ENCODE peak calls at places on chromosomes 13 and 19, in seven cellular contexts. One of them, this sample, is unnamed.

GRCh38 chr19:49422407-49423277 is 599 bp downstream of the PTH2 start:
- DNase-seq in activated T-cell treated with anti-CD3 and anti-CD28 coated beads for 4 hours: no peak
- DNase-seq in NCI-H1048: no peak
- DNase-seq in NCI-H2081: no peak
- DNase-seq in activated CD8-positive, alpha-beta memory T cell treated with anti-CD3 and anti-CD28 coated beads for 1 hour: no peak
- DNase-seq in pancreas: peak
- DNase-seq in T-helper 2 cell treated with Interferon-gamma antibody and Interleukin-4, amounts not matched to agents 5 μg/mL and 100 μg/mL, for 36 hours: peak
- DNase-seq in this sample: no peak

GRCh38 chr13:29713841-29714240 is 118.4 kb upstream of the SLC7A1 start:
- DNase-seq in activated T-cell treated with anti-CD3 and anti-CD28 coated beads for 4 hours: no peak
- DNase-seq in T-helper 2 cell treated with Interferon-gamma antibody and Interleukin-4, amounts not matched to agents 5 μg/mL and 100 μg/mL, for 36 hours: no peak
- DNase-seq in NCI-H2081: no peak
- DNase-seq in NCI-H1048: no peak
- DNase-seq in activated CD8-positive, alpha-beta memory T cell treated with anti-CD3 and anti-CD28 coated beads for 1 hour: no peak
- DNase-seq in pancreas: no peak
- DNase-seq in this sample: no peak

GRCh38 chr13:98972627-98973026 is 5.2 kb downstream of the DOCK9 start:
- DNase-seq in NCI-H2081: no peak
- DNase-seq in T-helper 2 cell treated with Interferon-gamma antibody and Interleukin-4, amounts not matched to agents 5 μg/mL and 100 μg/mL, for 36 hours: no peak
- DNase-seq in activated CD8-positive, alpha-beta memory T cell treated with anti-CD3 and anti-CD28 coated beads for 1 hour: no peak
- DNase-seq in pancreas: no peak
- DNase-seq in activated T-cell treated with anti-CD3 and anti-CD28 coated beads for 4 hours: no peak
- DNase-seq in NCI-H1048: no peak
- DNase-seq in this sample: no peak

GRCh38 chr19:14830702-14831101 is 4.3 kb downstream of the OR7A5 start:
- DNase-seq in activated CD8-positive, alpha-beta memory T cell treated with anti-CD3 and anti-CD28 coated beads for 1 hour: no peak
- DNase-seq in pancreas: no peak
- DNase-seq in NCI-H1048: no peak
- DNase-seq in NCI-H2081: no peak
- DNase-seq in activated T-cell treated with anti-CD3 and anti-CD28 coated beads for 4 hours: no peak
- DNase-seq in T-helper 2 cell treated with Interferon-gamma antibody and Interleukin-4, amounts not matched to agents 5 μg/mL and 100 μg/mL, for 36 hours: no peak
- DNase-seq in this sample: no peak

GRCh38 chr13:25971499-25972145 is 80.2 kb downstream of the SHISA2 start:
- DNase-seq in activated CD8-positive, alpha-beta memory T cell treated with anti-CD3 and anti-CD28 coated beads for 1 hour: no peak
- DNase-seq in activated T-cell treated with anti-CD3 and anti-CD28 coated beads for 4 hours: no peak
- DNase-seq in T-helper 2 cell treated with Interferon-gamma antibody and Interleukin-4, amounts not matched to agents 5 μg/mL and 100 μg/mL, for 36 hours: peak
- DNase-seq in NCI-H2081: no peak
- DNase-seq in NCI-H1048: no peak
- DNase-seq in pancreas: no peak
- DNase-seq in this sample: peak

GRCh38 chr19:19548915-19549537 is 11.0 kb downstream of the CILP2 start:
- DNase-seq in NCI-H1048: no peak
- DNase-seq in T-helper 2 cell treated with Interferon-gamma antibody and Interleukin-4, amounts not matched to agents 5 μg/mL and 100 μg/mL, for 36 hours: no peak
- DNase-seq in activated T-cell treated with anti-CD3 and anti-CD28 coated beads for 4 hours: no peak
- DNase-seq in activated CD8-positive, alpha-beta memory T cell treated with anti-CD3 and anti-CD28 coated beads for 1 hour: no peak
- DNase-seq in pancreas: no peak
- DNase-seq in NCI-H2081: no peak
- DNase-seq in this sample: no peak

GRCh38 chr13:109274188-109274821 is 512.1 kb downstream of the IRS2 start:
- DNase-seq in pancreas: no peak
- DNase-seq in activated T-cell treated with anti-CD3 and anti-CD28 coated beads for 4 hours: no peak
- DNase-seq in NCI-H2081: no peak
- DNase-seq in NCI-H1048: no peak
- DNase-seq in activated CD8-positive, alpha-beta memory T cell treated with anti-CD3 and anti-CD28 coated beads for 1 hour: no peak
- DNase-seq in T-helper 2 cell treated with Interferon-gamma antibody and Interleukin-4, amounts not matched to agents 5 μg/mL and 100 μg/mL, for 36 hours: no peak
- DNase-seq in this sample: no peak

GRCh38 chr19:32266453-32266852 is 79.0 kb upstream of the ZNF507 start:
- DNase-seq in NCI-H2081: no peak
- DNase-seq in activated CD8-positive, alpha-beta memory T cell treated with anti-CD3 and anti-CD28 coated beads for 1 hour: no peak
- DNase-seq in activated T-cell treated with anti-CD3 and anti-CD28 coated beads for 4 hours: no peak
- DNase-seq in T-helper 2 cell treated with Interferon-gamma antibody and Interleukin-4, amounts not matched to agents 5 μg/mL and 100 μg/mL, for 36 hours: no peak
- DNase-seq in pancreas: no peak
- DNase-seq in NCI-H1048: no peak
- DNase-seq in this sample: no peak

GRCh38 chr19:55272142-55272541 is 7.8 kb downstream of the HSPBP1 start:
- DNase-seq in activated T-cell treated with anti-CD3 and anti-CD28 coated beads for 4 hours: no peak
- DNase-seq in pancreas: no peak
- DNase-seq in activated CD8-positive, alpha-beta memory T cell treated with anti-CD3 and anti-CD28 coated beads for 1 hour: no peak
- DNase-seq in NCI-H2081: no peak
- DNase-seq in NCI-H1048: no peak
- DNase-seq in T-helper 2 cell treated with Interferon-gamma antibody and Interleukin-4, amounts not matched to agents 5 μg/mL and 100 μg/mL, for 36 hours: no peak
- DNase-seq in this sample: no peak

GRCh38 chr19:35134601-35135091 is at the start of gene LGI4:
- DNase-seq in activated T-cell treated with anti-CD3 and anti-CD28 coated beads for 4 hours: no peak
- DNase-seq in activated CD8-positive, alpha-beta memory T cell treated with anti-CD3 and anti-CD28 coated beads for 1 hour: no peak
- DNase-seq in pancreas: no peak
- DNase-seq in T-helper 2 cell treated with Interferon-gamma antibody and Interleukin-4, amounts not matched to agents 5 μg/mL and 100 μg/mL, for 36 hours: no peak
- DNase-seq in NCI-H1048: no peak
- DNase-seq in NCI-H2081: no peak
- DNase-seq in this sample: no peak

GRCh38 chr19:57886046-57886445 is 2.8 kb downstream of the ZNF814 start:
- DNase-seq in activated CD8-positive, alpha-beta memory T cell treated with anti-CD3 and anti-CD28 coated beads for 1 hour: no peak
- DNase-seq in pancreas: no peak
- DNase-seq in NCI-H1048: no peak
- DNase-seq in activated T-cell treated with anti-CD3 and anti-CD28 coated beads for 4 hours: no peak
- DNase-seq in T-helper 2 cell treated with Interferon-gamma antibody and Interleukin-4, amounts not matched to agents 5 μg/mL and 100 μg/mL, for 36 hours: no peak
- DNase-seq in NCI-H2081: no peak
- DNase-seq in this sample: no peak

GRCh38 chr13:97141564-97142005 is 80.5 kb upstream of the MBNL2 start:
- DNase-seq in NCI-H2081: no peak
- DNase-seq in NCI-H1048: peak
- DNase-seq in pancreas: no peak
- DNase-seq in activated CD8-positive, alpha-beta memory T cell treated with anti-CD3 and anti-CD28 coated beads for 1 hour: no peak
- DNase-seq in activated T-cell treated with anti-CD3 and anti-CD28 coated beads for 4 hours: no peak
- DNase-seq in T-helper 2 cell treated with Interferon-gamma antibody and Interleukin-4, amounts not matched to agents 5 μg/mL and 100 μg/mL, for 36 hours: no peak
- DNase-seq in this sample: peak

GRCh38 chr13:112783135-112783945 is 93.5 kb downstream of the ATP11A start:
- DNase-seq in NCI-H2081: no peak
- DNase-seq in activated T-cell treated with anti-CD3 and anti-CD28 coated beads for 4 hours: no peak
- DNase-seq in pancreas: no peak
- DNase-seq in NCI-H1048: no peak
- DNase-seq in T-helper 2 cell treated with Interferon-gamma antibody and Interleukin-4, amounts not matched to agents 5 μg/mL and 100 μg/mL, for 36 hours: no peak
- DNase-seq in activated CD8-positive, alpha-beta memory T cell treated with anti-CD3 and anti-CD28 coated beads for 1 hour: no peak
- DNase-seq in this sample: no peak

GRCh38 chr19:6738726-6739389 is 622 bp upstream of the TRIP10 start:
- DNase-seq in NCI-H2081: no peak
- DNase-seq in T-helper 2 cell treated with Interferon-gamma antibody and Interleukin-4, amounts not matched to agents 5 μg/mL and 100 μg/mL, for 36 hours: no peak
- DNase-seq in pancreas: no peak
- DNase-seq in NCI-H1048: no peak
- DNase-seq in activated T-cell treated with anti-CD3 and anti-CD28 coated beads for 4 hours: no peak
- DNase-seq in activated CD8-positive, alpha-beta memory T cell treated with anti-CD3 and anti-CD28 coated beads for 1 hour: peak
- DNase-seq in this sample: no peak

GRCh38 chr19:54133312-54133956 is 4.1 kb upstream of the CNOT3 start:
- DNase-seq in NCI-H1048: no peak
- DNase-seq in NCI-H2081: peak
- DNase-seq in activated CD8-positive, alpha-beta memory T cell treated with anti-CD3 and anti-CD28 coated beads for 1 hour: no peak
- DNase-seq in pancreas: no peak
- DNase-seq in T-helper 2 cell treated with Interferon-gamma antibody and Interleukin-4, amounts not matched to agents 5 μg/mL and 100 μg/mL, for 36 hours: no peak
- DNase-seq in activated T-cell treated with anti-CD3 and anti-CD28 coated beads for 4 hours: no peak
- DNase-seq in this sample: peak

GRCh38 chr19:6947745-6948144 is 60.4 kb downstream of the ADGRE1 start:
- DNase-seq in pancreas: no peak
- DNase-seq in NCI-H1048: no peak
- DNase-seq in NCI-H2081: no peak
- DNase-seq in activated CD8-positive, alpha-beta memory T cell treated with anti-CD3 and anti-CD28 coated beads for 1 hour: no peak
- DNase-seq in T-helper 2 cell treated with Interferon-gamma antibody and Interleukin-4, amounts not matched to agents 5 μg/mL and 100 μg/mL, for 36 hours: peak
- DNase-seq in activated T-cell treated with anti-CD3 and anti-CD28 coated beads for 4 hours: no peak
- DNase-seq in this sample: peak

GRCh38 chr13:72953391-72953960 is 105.3 kb upstream of the KLF5 start:
- DNase-seq in T-helper 2 cell treated with Interferon-gamma antibody and Interleukin-4, amounts not matched to agents 5 μg/mL and 100 μg/mL, for 36 hours: no peak
- DNase-seq in NCI-H1048: no peak
- DNase-seq in NCI-H2081: no peak
- DNase-seq in activated CD8-positive, alpha-beta memory T cell treated with anti-CD3 and anti-CD28 coated beads for 1 hour: no peak
- DNase-seq in pancreas: peak
- DNase-seq in activated T-cell treated with anti-CD3 and anti-CD28 coated beads for 4 hours: no peak
- DNase-seq in this sample: no peak

GRCh38 chr13:109857325-109857724 is 70.9 kb upstream of the IRS2 start:
- DNase-seq in activated CD8-positive, alpha-beta memory T cell treated with anti-CD3 and anti-CD28 coated beads for 1 hour: no peak
- DNase-seq in NCI-H1048: no peak
- DNase-seq in T-helper 2 cell treated with Interferon-gamma antibody and Interleukin-4, amounts not matched to agents 5 μg/mL and 100 μg/mL, for 36 hours: no peak
- DNase-seq in activated T-cell treated with anti-CD3 and anti-CD28 coated beads for 4 hours: no peak
- DNase-seq in NCI-H2081: no peak
- DNase-seq in pancreas: no peak
- DNase-seq in this sample: no peak

GRCh38 chr19:17681505-17682125 is 6.5 kb downstream of the UNC13A start:
- DNase-seq in T-helper 2 cell treated with Interferon-gamma antibody and Interleukin-4, amounts not matched to agents 5 μg/mL and 100 μg/mL, for 36 hours: peak
- DNase-seq in pancreas: no peak
- DNase-seq in NCI-H2081: no peak
- DNase-seq in activated CD8-positive, alpha-beta memory T cell treated with anti-CD3 and anti-CD28 coated beads for 1 hour: peak
- DNase-seq in activated T-cell treated with anti-CD3 and anti-CD28 coated beads for 4 hours: no peak
- DNase-seq in NCI-H1048: no peak
- DNase-seq in this sample: peak

GRCh38 chr19:56973713-56974553 is 133.4 kb upstream of the PEG3 start:
- DNase-seq in NCI-H1048: no peak
- DNase-seq in activated T-cell treated with anti-CD3 and anti-CD28 coated beads for 4 hours: no peak
- DNase-seq in T-helper 2 cell treated with Interferon-gamma antibody and Interleukin-4, amounts not matched to agents 5 μg/mL and 100 μg/mL, for 36 hours: no peak
- DNase-seq in NCI-H2081: no peak
- DNase-seq in pancreas: no peak
- DNase-seq in activated CD8-positive, alpha-beta memory T cell treated with anti-CD3 and anti-CD28 coated beads for 1 hour: no peak
- DNase-seq in this sample: no peak

GRCh38 chr19:40612831-40613668 is 11.9 kb downstream of the LTBP4 start:
- DNase-seq in NCI-H1048: no peak
- DNase-seq in T-helper 2 cell treated with Interferon-gamma antibody and Interleukin-4, amounts not matched to agents 5 μg/mL and 100 μg/mL, for 36 hours: peak
- DNase-seq in activated CD8-positive, alpha-beta memory T cell treated with anti-CD3 and anti-CD28 coated beads for 1 hour: peak
- DNase-seq in pancreas: no peak
- DNase-seq in NCI-H2081: peak
- DNase-seq in activated T-cell treated with anti-CD3 and anti-CD28 coated beads for 4 hours: peak
- DNase-seq in this sample: no peak

GRCh38 chr13:113976711-113977684 is 3.1 kb upstream of the C13orf46 start:
- DNase-seq in T-helper 2 cell treated with Interferon-gamma antibody and Interleukin-4, amounts not matched to agents 5 μg/mL and 100 μg/mL, for 36 hours: no peak
- DNase-seq in NCI-H1048: no peak
- DNase-seq in pancreas: peak
- DNase-seq in activated T-cell treated with anti-CD3 and anti-CD28 coated beads for 4 hours: no peak
- DNase-seq in activated CD8-positive, alpha-beta memory T cell treated with anti-CD3 and anti-CD28 coated beads for 1 hour: no peak
- DNase-seq in NCI-H2081: no peak
- DNase-seq in this sample: no peak

GRCh38 chr13:64568748-64569147 is 2661.4 kb downstream of the PCDH9 start:
- DNase-seq in activated CD8-positive, alpha-beta memory T cell treated with anti-CD3 and anti-CD28 coated beads for 1 hour: no peak
- DNase-seq in NCI-H2081: no peak
- DNase-seq in NCI-H1048: no peak
- DNase-seq in pancreas: no peak
- DNase-seq in activated T-cell treated with anti-CD3 and anti-CD28 coated beads for 4 hours: no peak
- DNase-seq in T-helper 2 cell treated with Interferon-gamma antibody and Interleukin-4, amounts not matched to agents 5 μg/mL and 100 μg/mL, for 36 hours: no peak
- DNase-seq in this sample: no peak

GRCh38 chr13:51218691-51219090 is 3.5 kb upstream of the FAM124A start:
- DNase-seq in pancreas: no peak
- DNase-seq in NCI-H2081: no peak
- DNase-seq in activated CD8-positive, alpha-beta memory T cell treated with anti-CD3 and anti-CD28 coated beads for 1 hour: no peak
- DNase-seq in activated T-cell treated with anti-CD3 and anti-CD28 coated beads for 4 hours: no peak
- DNase-seq in T-helper 2 cell treated with Interferon-gamma antibody and Interleukin-4, amounts not matched to agents 5 μg/mL and 100 μg/mL, for 36 hours: no peak
- DNase-seq in NCI-H1048: no peak
- DNase-seq in this sample: no peak

GRCh38 chr13:61144834-61145593 is 270.6 kb downstream of the PCDH20 start:
- DNase-seq in activated CD8-positive, alpha-beta memory T cell treated with anti-CD3 and anti-CD28 coated beads for 1 hour: no peak
- DNase-seq in pancreas: peak
- DNase-seq in T-helper 2 cell treated with Interferon-gamma antibody and Interleukin-4, amounts not matched to agents 5 μg/mL and 100 μg/mL, for 36 hours: no peak
- DNase-seq in activated T-cell treated with anti-CD3 and anti-CD28 coated beads for 4 hours: no peak
- DNase-seq in NCI-H2081: no peak
- DNase-seq in NCI-H1048: no peak
- DNase-seq in this sample: no peak

GRCh38 chr13:76012091-76012721 is 376.1 kb downstream of the LMO7 start:
- DNase-seq in NCI-H1048: no peak
- DNase-seq in T-helper 2 cell treated with Interferon-gamma antibody and Interleukin-4, amounts not matched to agents 5 μg/mL and 100 μg/mL, for 36 hours: no peak
- DNase-seq in activated CD8-positive, alpha-beta memory T cell treated with anti-CD3 and anti-CD28 coated beads for 1 hour: no peak
- DNase-seq in NCI-H2081: no peak
- DNase-seq in activated T-cell treated with anti-CD3 and anti-CD28 coated beads for 4 hours: no peak
- DNase-seq in pancreas: no peak
- DNase-seq in this sample: no peak

GRCh38 chr13:23876265-23876664 is 12.9 kb downstream of the MIPEP start:
- DNase-seq in pancreas: no peak
- DNase-seq in NCI-H2081: no peak
- DNase-seq in NCI-H1048: no peak
- DNase-seq in activated CD8-positive, alpha-beta memory T cell treated with anti-CD3 and anti-CD28 coated beads for 1 hour: no peak
- DNase-seq in T-helper 2 cell treated with Interferon-gamma antibody and Interleukin-4, amounts not matched to agents 5 μg/mL and 100 μg/mL, for 36 hours: no peak
- DNase-seq in activated T-cell treated with anti-CD3 and anti-CD28 coated beads for 4 hours: no peak
- DNase-seq in this sample: no peak

GRCh38 chr13:82627183-82627582 is 1255.1 kb downstream of the SLITRK1 start:
- DNase-seq in activated T-cell treated with anti-CD3 and anti-CD28 coated beads for 4 hours: no peak
- DNase-seq in pancreas: no peak
- DNase-seq in NCI-H2081: no peak
- DNase-seq in T-helper 2 cell treated with Interferon-gamma antibody and Interleukin-4, amounts not matched to agents 5 μg/mL and 100 μg/mL, for 36 hours: no peak
- DNase-seq in NCI-H1048: no peak
- DNase-seq in activated CD8-positive, alpha-beta memory T cell treated with anti-CD3 and anti-CD28 coated beads for 1 hour: no peak
- DNase-seq in this sample: no peak